ENCODE peak calls at places on chromosome 18, in five cellular contexts. One of them, this sample, is unnamed.

GRCh38 chr18:6441201-6441600 is 26.5 kb upstream of the L3MBTL4 start:
- DNase-seq in activated effector memory CD4-positive, alpha-beta T cell treated with anti-CD3 and anti-CD28 coated beads, Interleukin-2, amount 50 U/mL, for 16 hours: no peak
- DNase-seq in aorta: no peak
- DNase-seq in occipital lobe: no peak
- DNase-seq in stimulated activated naive CD4-positive, alpha-beta T cell: no peak
- DNase-seq in this sample: no peak

GRCh38 chr18:62437520-62438329 is 85.1 kb upstream of the ZCCHC2 start:
- DNase-seq in activated effector memory CD4-positive, alpha-beta T cell treated with anti-CD3 and anti-CD28 coated beads, Interleukin-2, amount 50 U/mL, for 16 hours: no peak
- DNase-seq in aorta: peak
- DNase-seq in occipital lobe: no peak
- DNase-seq in stimulated activated naive CD4-positive, alpha-beta T cell: no peak
- DNase-seq in this sample: no peak

GRCh38 chr18:59616501-59616900 is 80.7 kb downstream of the CCBE1 start:
- DNase-seq in activated effector memory CD4-positive, alpha-beta T cell treated with anti-CD3 and anti-CD28 coated beads, Interleukin-2, amount 50 U/mL, for 16 hours: no peak
- DNase-seq in aorta: no peak
- DNase-seq in occipital lobe: no peak
- DNase-seq in stimulated activated naive CD4-positive, alpha-beta T cell: no peak
- DNase-seq in this sample: no peak

GRCh38 chr18:13253786-13254755 is 35.5 kb downstream of the LDLRAD4 start:
- DNase-seq in activated effector memory CD4-positive, alpha-beta T cell treated with anti-CD3 and anti-CD28 coated beads, Interleukin-2, amount 50 U/mL, for 16 hours: no peak
- DNase-seq in aorta: no peak
- DNase-seq in occipital lobe: no peak
- DNase-seq in stimulated activated naive CD4-positive, alpha-beta T cell: no peak
- DNase-seq in this sample: peak

GRCh38 chr18:26840965-26841364 is 24.5 kb downstream of the AQP4 start:
- DNase-seq in activated effector memory CD4-positive, alpha-beta T cell treated with anti-CD3 and anti-CD28 coated beads, Interleukin-2, amount 50 U/mL, for 16 hours: no peak
- DNase-seq in aorta: no peak
- DNase-seq in occipital lobe: no peak
- DNase-seq in stimulated activated naive CD4-positive, alpha-beta T cell: no peak
- DNase-seq in this sample: no peak

GRCh38 chr18:47418746-47419145 is 167.3 kb upstream of the SKOR2 start:
- DNase-seq in activated effector memory CD4-positive, alpha-beta T cell treated with anti-CD3 and anti-CD28 coated beads, Interleukin-2, amount 50 U/mL, for 16 hours: no peak
- DNase-seq in aorta: no peak
- DNase-seq in occipital lobe: no peak
- DNase-seq in stimulated activated naive CD4-positive, alpha-beta T cell: no peak
- DNase-seq in this sample: no peak

GRCh38 chr18:6543330-6543908 is 128.7 kb upstream of the L3MBTL4 start:
- DNase-seq in activated effector memory CD4-positive, alpha-beta T cell treated with anti-CD3 and anti-CD28 coated beads, Interleukin-2, amount 50 U/mL, for 16 hours: no peak
- DNase-seq in aorta: no peak
- DNase-seq in occipital lobe: no peak
- DNase-seq in stimulated activated naive CD4-positive, alpha-beta T cell: no peak
- DNase-seq in this sample: no peak

GRCh38 chr18:42781298-42781815 is 334.1 kb downstream of the RIT2 start:
- DNase-seq in activated effector memory CD4-positive, alpha-beta T cell treated with anti-CD3 and anti-CD28 coated beads, Interleukin-2, amount 50 U/mL, for 16 hours: no peak
- DNase-seq in aorta: no peak
- DNase-seq in occipital lobe: no peak
- DNase-seq in stimulated activated naive CD4-positive, alpha-beta T cell: no peak
- DNase-seq in this sample: no peak

GRCh38 chr18:79400591-79401381 is 5.1 kb downstream of the NFATC1 start:
- DNase-seq in activated effector memory CD4-positive, alpha-beta T cell treated with anti-CD3 and anti-CD28 coated beads, Interleukin-2, amount 50 U/mL, for 16 hours: peak
- DNase-seq in aorta: peak
- DNase-seq in occipital lobe: no peak
- DNase-seq in stimulated activated naive CD4-positive, alpha-beta T cell: peak
- DNase-seq in this sample: peak

GRCh38 chr18:44803019-44803650 is 122.4 kb downstream of the SETBP1 start:
- DNase-seq in activated effector memory CD4-positive, alpha-beta T cell treated with anti-CD3 and anti-CD28 coated beads, Interleukin-2, amount 50 U/mL, for 16 hours: no peak
- DNase-seq in aorta: no peak
- DNase-seq in occipital lobe: peak
- DNase-seq in stimulated activated naive CD4-positive, alpha-beta T cell: no peak
- DNase-seq in this sample: no peak

GRCh38 chr18:44601447-44601846 is 79.2 kb upstream of the SETBP1 start:
- DNase-seq in activated effector memory CD4-positive, alpha-beta T cell treated with anti-CD3 and anti-CD28 coated beads, Interleukin-2, amount 50 U/mL, for 16 hours: no peak
- DNase-seq in aorta: no peak
- DNase-seq in occipital lobe: no peak
- DNase-seq in stimulated activated naive CD4-positive, alpha-beta T cell: no peak
- DNase-seq in this sample: no peak

GRCh38 chr18:2083691-2084090 is 487.6 kb downstream of the METTL4 start:
- DNase-seq in activated effector memory CD4-positive, alpha-beta T cell treated with anti-CD3 and anti-CD28 coated beads, Interleukin-2, amount 50 U/mL, for 16 hours: no peak
- DNase-seq in aorta: no peak
- DNase-seq in occipital lobe: no peak
- DNase-seq in stimulated activated naive CD4-positive, alpha-beta T cell: no peak
- DNase-seq in this sample: no peak

GRCh38 chr18:47968721-47969120 is 38.3 kb upstream of the SMAD2 start:
- DNase-seq in activated effector memory CD4-positive, alpha-beta T cell treated with anti-CD3 and anti-CD28 coated beads, Interleukin-2, amount 50 U/mL, for 16 hours: no peak
- DNase-seq in aorta: no peak
- DNase-seq in occipital lobe: no peak
- DNase-seq in stimulated activated naive CD4-positive, alpha-beta T cell: no peak
- DNase-seq in this sample: no peak

GRCh38 chr18:28824183-28824574 is 647.2 kb upstream of the CDH2 start:
- DNase-seq in activated effector memory CD4-positive, alpha-beta T cell treated with anti-CD3 and anti-CD28 coated beads, Interleukin-2, amount 50 U/mL, for 16 hours: no peak
- DNase-seq in aorta: no peak
- DNase-seq in occipital lobe: no peak
- DNase-seq in stimulated activated naive CD4-positive, alpha-beta T cell: no peak
- DNase-seq in this sample: no peak

GRCh38 chr18:5309888-5310470 is 14.5 kb upstream of the ZBTB14 start:
- DNase-seq in activated effector memory CD4-positive, alpha-beta T cell treated with anti-CD3 and anti-CD28 coated beads, Interleukin-2, amount 50 U/mL, for 16 hours: no peak
- DNase-seq in aorta: no peak
- DNase-seq in occipital lobe: no peak
- DNase-seq in stimulated activated naive CD4-positive, alpha-beta T cell: peak
- DNase-seq in this sample: no peak

GRCh38 chr18:13272411-13272810 is 53.9 kb downstream of the LDLRAD4 start:
- DNase-seq in activated effector memory CD4-positive, alpha-beta T cell treated with anti-CD3 and anti-CD28 coated beads, Interleukin-2, amount 50 U/mL, for 16 hours: no peak
- DNase-seq in aorta: no peak
- DNase-seq in occipital lobe: no peak
- DNase-seq in stimulated activated naive CD4-positive, alpha-beta T cell: no peak
- DNase-seq in this sample: no peak

GRCh38 chr18:69789794-69790193 is 157.9 kb downstream of the CD226 start:
- DNase-seq in activated effector memory CD4-positive, alpha-beta T cell treated with anti-CD3 and anti-CD28 coated beads, Interleukin-2, amount 50 U/mL, for 16 hours: no peak
- DNase-seq in aorta: no peak
- DNase-seq in occipital lobe: no peak
- DNase-seq in stimulated activated naive CD4-positive, alpha-beta T cell: no peak
- DNase-seq in this sample: no peak

GRCh38 chr18:9771261-9771976 is 63.3 kb downstream of the RAB31 start:
- DNase-seq in activated effector memory CD4-positive, alpha-beta T cell treated with anti-CD3 and anti-CD28 coated beads, Interleukin-2, amount 50 U/mL, for 16 hours: peak
- DNase-seq in aorta: peak
- DNase-seq in occipital lobe: peak
- DNase-seq in stimulated activated naive CD4-positive, alpha-beta T cell: peak
- DNase-seq in this sample: peak

GRCh38 chr18:58176915-58177717 is 133.1 kb downstream of the NEDD4L start:
- DNase-seq in activated effector memory CD4-positive, alpha-beta T cell treated with anti-CD3 and anti-CD28 coated beads, Interleukin-2, amount 50 U/mL, for 16 hours: no peak
- DNase-seq in aorta: no peak
- DNase-seq in occipital lobe: no peak
- DNase-seq in stimulated activated naive CD4-positive, alpha-beta T cell: no peak
- DNase-seq in this sample: no peak

GRCh38 chr18:39748727-39749126 is 2183.1 kb upstream of the CELF4 start:
- DNase-seq in activated effector memory CD4-positive, alpha-beta T cell treated with anti-CD3 and anti-CD28 coated beads, Interleukin-2, amount 50 U/mL, for 16 hours: no peak
- DNase-seq in aorta: no peak
- DNase-seq in occipital lobe: no peak
- DNase-seq in stimulated activated naive CD4-positive, alpha-beta T cell: no peak
- DNase-seq in this sample: no peak

GRCh38 chr18:8081872-8082553 is 514.9 kb downstream of the PTPRM start:
- DNase-seq in activated effector memory CD4-positive, alpha-beta T cell treated with anti-CD3 and anti-CD28 coated beads, Interleukin-2, amount 50 U/mL, for 16 hours: no peak
- DNase-seq in aorta: no peak
- DNase-seq in occipital lobe: no peak
- DNase-seq in stimulated activated naive CD4-positive, alpha-beta T cell: no peak
- DNase-seq in this sample: no peak

GRCh38 chr18:42187611-42188378 is 232.8 kb downstream of the PIK3C3 start:
- DNase-seq in activated effector memory CD4-positive, alpha-beta T cell treated with anti-CD3 and anti-CD28 coated beads, Interleukin-2, amount 50 U/mL, for 16 hours: no peak
- DNase-seq in aorta: no peak
- DNase-seq in occipital lobe: no peak
- DNase-seq in stimulated activated naive CD4-positive, alpha-beta T cell: no peak
- DNase-seq in this sample: no peak

GRCh38 chr18:31658670-31659573 is 25.5 kb downstream of the B4GALT6 start:
- DNase-seq in activated effector memory CD4-positive, alpha-beta T cell treated with anti-CD3 and anti-CD28 coated beads, Interleukin-2, amount 50 U/mL, for 16 hours: no peak
- DNase-seq in aorta: no peak
- DNase-seq in occipital lobe: no peak
- DNase-seq in stimulated activated naive CD4-positive, alpha-beta T cell: no peak
- DNase-seq in this sample: no peak

GRCh38 chr18:5630057-5630765 is 86.4 kb upstream of the EPB41L3 start:
- DNase-seq in activated effector memory CD4-positive, alpha-beta T cell treated with anti-CD3 and anti-CD28 coated beads, Interleukin-2, amount 50 U/mL, for 16 hours: no peak
- DNase-seq in aorta: peak
- DNase-seq in occipital lobe: peak
- DNase-seq in stimulated activated naive CD4-positive, alpha-beta T cell: peak
- DNase-seq in this sample: peak

GRCh38 chr18:72830109-72830508 is 37.7 kb downstream of the NETO1 start:
- DNase-seq in activated effector memory CD4-positive, alpha-beta T cell treated with anti-CD3 and anti-CD28 coated beads, Interleukin-2, amount 50 U/mL, for 16 hours: no peak
- DNase-seq in aorta: no peak
- DNase-seq in occipital lobe: peak
- DNase-seq in stimulated activated naive CD4-positive, alpha-beta T cell: no peak
- DNase-seq in this sample: no peak

GRCh38 chr18:36812686-36813085 is 16.1 kb downstream of the TPGS2 start:
- DNase-seq in activated effector memory CD4-positive, alpha-beta T cell treated with anti-CD3 and anti-CD28 coated beads, Interleukin-2, amount 50 U/mL, for 16 hours: no peak
- DNase-seq in aorta: no peak
- DNase-seq in occipital lobe: no peak
- DNase-seq in stimulated activated naive CD4-positive, alpha-beta T cell: no peak
- DNase-seq in this sample: no peak

GRCh38 chr18:74631242-74632087 is 33.8 kb downstream of the ZNF407 start:
- DNase-seq in activated effector memory CD4-positive, alpha-beta T cell treated with anti-CD3 and anti-CD28 coated beads, Interleukin-2, amount 50 U/mL, for 16 hours: no peak
- DNase-seq in aorta: no peak
- DNase-seq in occipital lobe: no peak
- DNase-seq in stimulated activated naive CD4-positive, alpha-beta T cell: peak
- DNase-seq in this sample: no peak

GRCh38 chr18:79779021-79779699 is 18.6 kb upstream of the KCNG2 start:
- DNase-seq in activated effector memory CD4-positive, alpha-beta T cell treated with anti-CD3 and anti-CD28 coated beads, Interleukin-2, amount 50 U/mL, for 16 hours: peak
- DNase-seq in aorta: peak
- DNase-seq in occipital lobe: no peak
- DNase-seq in stimulated activated naive CD4-positive, alpha-beta T cell: no peak
- DNase-seq in this sample: peak

GRCh38 chr18:28176933-28177827 is at the start of gene CDH2:
- DNase-seq in activated effector memory CD4-positive, alpha-beta T cell treated with anti-CD3 and anti-CD28 coated beads, Interleukin-2, amount 50 U/mL, for 16 hours: no peak
- DNase-seq in aorta: peak
- DNase-seq in occipital lobe: peak
- DNase-seq in stimulated activated naive CD4-positive, alpha-beta T cell: no peak
- DNase-seq in this sample: peak

GRCh38 chr18:22300665-22301636 is 116.8 kb downstream of the CTAGE1 start:
- DNase-seq in activated effector memory CD4-positive, alpha-beta T cell treated with anti-CD3 and anti-CD28 coated beads, Interleukin-2, amount 50 U/mL, for 16 hours: no peak
- DNase-seq in aorta: no peak
- DNase-seq in occipital lobe: no peak
- DNase-seq in stimulated activated naive CD4-positive, alpha-beta T cell: no peak
- DNase-seq in this sample: no peak

GRCh38 chr18:12973562-12974213 is 17.5 kb upstream of the CEP192 start:
- DNase-seq in activated effector memory CD4-positive, alpha-beta T cell treated with anti-CD3 and anti-CD28 coated beads, Interleukin-2, amount 50 U/mL, for 16 hours: no peak
- DNase-seq in aorta: no peak
- DNase-seq in occipital lobe: no peak
- DNase-seq in stimulated activated naive CD4-positive, alpha-beta T cell: no peak
- DNase-seq in this sample: no peak

GRCh38 chr18:12287131-12287681 is 20.8 kb upstream of the TUBB6 start:
- DNase-seq in activated effector memory CD4-positive, alpha-beta T cell treated with anti-CD3 and anti-CD28 coated beads, Interleukin-2, amount 50 U/mL, for 16 hours: no peak
- DNase-seq in aorta: no peak
- DNase-seq in occipital lobe: no peak
- DNase-seq in stimulated activated naive CD4-positive, alpha-beta T cell: no peak
- DNase-seq in this sample: no peak

This sample was measured in sciatic nerve.